ENCODE peak calls at places on chromosomes 3 and 15, in four cellular contexts. O is endothelial cell, H is AG04449, A is A673. L is an unnamed sample.

GRCh38 chr3:195356151-195357086 is 85.5 kb upstream of the XXYLT1 start:
- DNase-seq in O (no peak), H (no peak), A (no peak), L (no peak)

GRCh38 chr15:66959066-66959465 is 106.3 kb upstream of the SMAD3 start:
- DNase-seq in O (no peak), H (no peak), A (no peak), L (no peak)

GRCh38 chr3:154428369-154429206 is 1.4 kb downstream of the GPR149 start:
- DNase-seq in O (peak), H (no peak), A (no peak), L (no peak)

GRCh38 chr3:114144909-114145688 is 33.8 kb downstream of the DRD3 start:
- DNase-seq in O (no peak), H (peak), A (no peak), L (no peak)

GRCh38 chr3:165378761-165379160 is 182.6 kb upstream of the SLITRK3 start:
- DNase-seq in O (no peak), H (no peak), A (no peak), L (no peak)

GRCh38 chr3:169668957-169669681 is 5.6 kb upstream of the MECOM start:
- DNase-seq in O (peak), H (no peak), A (peak), L (peak)

GRCh38 chr15:33032053-33032452 is 162.5 kb downstream of the FMN1 start:
- DNase-seq in O (no peak), H (no peak), A (no peak), L (no peak)

GRCh38 chr3:197014942-197015575 is 14.6 kb downstream of the MELTF start:
- DNase-seq in O (no peak), H (no peak), A (no peak), L (no peak)

GRCh38 chr15:79904256-79904655 is 7.4 kb upstream of the MTHFS start:
- DNase-seq in O (no peak), H (no peak), A (no peak), L (no peak)

GRCh38 chr3:72797773-72798543 is 50.3 kb downstream of the SHQ1 start:
- DNase-seq in O (no peak), H (no peak), A (peak), L (no peak)

GRCh38 chr3:56916697-56917336 is 115.1 kb upstream of the ARHGEF3 start:
- DNase-seq in O (no peak), H (no peak), A (no peak), L (no peak)

GRCh38 chr3:168088106-168088722 is 7.5 kb downstream of the GOLIM4 start:
- DNase-seq in O (peak), H (no peak), A (peak), L (peak)

GRCh38 chr3:13823692-13824091 is 56.2 kb downstream of the WNT7A start:
- DNase-seq in O (no peak), H (no peak), A (no peak), L (no peak)

GRCh38 chr15:37876900-37877299 is 57.5 kb upstream of the TMCO5A start:
- DNase-seq in O (no peak), H (no peak), A (no peak), L (no peak)

GRCh38 chr3:4401441-4401840 is 65.6 kb downstream of the SUMF1 start:
- DNase-seq in O (no peak), H (no peak), A (no peak), L (no peak)

DNA sequence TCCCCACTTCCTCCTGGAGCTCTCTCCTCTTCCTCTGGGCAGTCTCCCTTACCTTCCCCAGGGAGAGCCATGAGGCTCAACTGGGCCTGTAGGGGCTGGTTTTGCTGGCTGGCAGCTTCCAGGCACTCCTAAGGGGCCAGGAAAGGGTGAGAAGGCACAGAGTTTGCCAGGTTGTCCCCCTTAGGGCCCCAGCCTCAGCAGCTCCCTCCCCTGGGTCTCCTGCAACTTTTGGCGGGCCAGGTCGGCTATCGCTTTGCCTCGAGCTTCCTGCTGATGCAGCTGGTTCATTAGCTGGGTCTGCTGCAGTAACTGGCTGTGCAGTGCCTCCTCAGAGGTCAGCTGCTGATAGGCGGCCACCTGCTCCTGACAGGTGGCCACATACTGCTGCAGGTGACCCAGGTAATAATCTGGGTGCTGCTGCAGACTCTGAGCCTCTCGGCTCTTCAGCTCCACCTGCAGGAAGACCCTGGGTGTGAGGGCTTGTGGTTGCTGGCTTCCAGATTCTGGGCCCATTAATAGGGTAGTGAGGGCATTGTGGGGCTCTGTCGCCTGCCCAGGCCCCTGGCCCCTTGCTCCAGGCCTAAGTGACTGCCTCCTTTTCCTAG is 29.7 kb upstream of the OR4F6 start:
- DNase-seq in O (no peak), H (no peak), A (no peak), L (peak)
- TF ChIP-seq CTCF in O (peak), H (no peak), A (peak), L (peak)

GRCh38 chr15:92968926-92969664 is 69.0 kb downstream of the CHD2 start:
- DNase-seq in O (no peak), H (no peak), A (peak), L (no peak)
- TF ChIP-seq CTCF in O (peak), H (no peak), A (no peak), L (no peak)

DNA sequence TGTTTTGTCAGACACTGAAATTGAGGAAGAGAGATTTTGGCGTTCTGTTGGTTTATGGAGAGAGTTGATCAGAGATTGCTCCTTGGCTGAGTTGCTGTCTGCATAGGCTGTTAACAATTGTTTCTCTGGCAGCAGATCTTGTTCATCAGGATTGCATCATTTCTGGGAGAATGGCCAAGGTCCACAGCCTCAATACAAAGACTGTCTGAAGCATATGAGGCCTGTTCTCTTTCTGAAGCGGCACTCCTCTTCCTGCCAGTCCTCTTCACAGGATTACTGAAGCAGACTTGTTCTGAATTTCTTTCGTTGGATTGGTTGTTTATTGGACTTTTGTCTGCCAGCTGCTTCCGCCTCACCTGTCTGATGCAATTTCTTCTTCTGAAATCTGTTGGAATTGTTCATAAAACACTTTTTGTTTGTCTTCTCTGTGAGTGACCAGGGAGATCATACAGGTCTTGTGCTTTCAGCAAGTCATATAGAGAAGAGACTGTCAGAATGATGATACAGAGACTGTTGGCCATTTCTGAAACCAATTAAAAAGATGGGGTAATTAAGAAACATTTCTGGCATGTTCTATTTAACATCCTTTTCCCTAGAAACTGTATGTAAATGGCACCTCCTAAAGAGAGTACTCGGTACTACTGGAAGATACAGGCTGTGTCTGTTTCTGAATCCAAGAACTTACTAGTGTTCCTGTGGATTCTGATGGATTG is 25.5 kb downstream of the SETD5 start:
- DNase-seq in O (peak), H (peak), A (peak), L (peak)
- TF ChIP-seq CTCF in O (peak), H (peak), A (peak), L (no peak)

GRCh38 chr3:45783667-45784066 is 12.7 kb downstream of the SLC6A20 start:
- DNase-seq in O (no peak), H (no peak), A (no peak), L (no peak)
- TF ChIP-seq CTCF in O (no peak), H (no peak), A (no peak), L (no peak)

GRCh38 chr3:85337895-85338294 is 379.1 kb downstream of the CADM2 start:
- DNase-seq in O (no peak), H (no peak), A (no peak), L (no peak)

GRCh38 chr3:85342915-85343314 is 384.1 kb downstream of the CADM2 start:
- DNase-seq in O (peak), H (no peak), A (peak), L (peak)
- TF ChIP-seq CTCF in O (no peak), H (no peak), A (peak), L (peak)

GRCh38 chr3:53675022-53675697 is 171.1 kb downstream of the CHDH start:
- DNase-seq in O (no peak), H (no peak), A (no peak), L (no peak)

GRCh38 chr3:53674582-53674981 is 171.6 kb downstream of the CHDH start:
- DNase-seq in O (no peak), H (no peak), A (no peak), L (no peak)

GRCh38 chr3:53675942-53676341 is 170.3 kb downstream of the CHDH start:
- DNase-seq in O (no peak), H (no peak), A (no peak), L (no peak)

GRCh38 chr3:53680026-53680425 is 166.2 kb downstream of the CHDH start:
- DNase-seq in O (no peak), H (no peak), A (no peak), L (no peak)

DNA sequence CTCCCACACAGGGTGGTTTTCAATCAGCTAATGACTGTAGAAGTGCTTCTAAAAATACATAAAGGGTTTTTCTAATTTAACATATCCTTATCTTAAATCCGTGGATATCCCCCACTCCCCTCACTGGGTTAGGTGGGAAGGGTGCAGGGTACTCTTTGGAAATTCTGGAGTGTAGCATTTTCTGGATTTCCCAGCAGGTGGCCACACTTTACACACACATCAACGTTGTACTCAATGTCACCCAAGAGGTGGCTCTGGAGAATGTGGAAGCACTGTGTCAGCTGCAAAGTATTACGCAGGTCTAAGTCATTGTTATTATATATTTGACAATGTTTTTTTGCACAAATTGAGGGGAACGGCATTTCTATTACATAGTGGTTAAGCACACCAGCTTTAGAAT is 168.8 kb downstream of the CHDH start:
- DNase-seq in O (no peak), H (no peak), A (no peak), L (no peak)
- TF ChIP-seq CTCF in O (peak), H (no peak), A (no peak), L (no peak)

GRCh38 chr15:63476229-63476632 is 28.2 kb upstream of the USP3 start:
- DNase-seq in O (no peak), H (peak), A (peak), L (peak)
- TF ChIP-seq CTCF in O (no peak), H (no peak), A (no peak), L (no peak)

GRCh38 chr3:42660898-42661297 is 7.4 kb downstream of the ZBTB47 start:
- DNase-seq in O (no peak), H (no peak), A (no peak), L (no peak)
- TF ChIP-seq CTCF in O (no peak), H (no peak), A (no peak), L (no peak)